ENCODE peak calls at places on chromosomes 12 and 14, in six cellular contexts. Z is IMR-90, N is mesenchymal stem cell, B is neuronal stem cell, D is H1, Y is trophoblast cell. H is an unnamed sample. For H3K79me1, the result is how much of the 10 kb centered on the place peaks cover.

GRCh38 chr12:70196732-70197361 is 46.4 kb upstream of the CNOT2 start:
- DNase-seq in Z (no peak), N (peak), B (no peak), D (no peak), Y (no peak), H (no peak)

GRCh38 chr14:77097006-77097688 is 911 bp upstream of the CIPC start:
- DNase-seq in Z (peak), N (no peak), B (no peak), D (no peak), Y (peak), H (no peak)

GRCh38 chr14:44829021-44829420 is 132.7 kb downstream of the KLHL28 start:
- DNase-seq in Z (no peak), N (no peak), B (no peak), D (no peak), Y (no peak), H (no peak)

GRCh38 chr14:23494223-23494622 is 24.7 kb downstream of the NGDN start:
- DNase-seq in Z (peak), N (no peak), B (peak), D (peak), Y (no peak), H (peak)

GRCh38 chr14:84409435-84409834 is 1120.5 kb upstream of the FLRT2 start:
- DNase-seq in Z (peak), N (no peak), B (no peak), D (no peak), Y (peak), H (no peak)

GRCh38 chr12:117356048-117356447 is 5.4 kb downstream of the NOS1 start:
- DNase-seq in Z (no peak), N (no peak), B (no peak), D (no peak), Y (peak), H (no peak)

GRCh38 chr12:21026302-21026701 is 104.7 kb upstream of the SLCO1B1 start:
- DNase-seq in Z (no peak), N (no peak), B (no peak), D (no peak), Y (no peak), H (no peak)

GRCh38 chr12:127548123-127548553 is 718.8 kb upstream of the TMEM132C start:
- DNase-seq in Z (peak), N (peak), B (no peak), D (no peak), Y (no peak), H (no peak)

GRCh38 chr12:109467978-109468676 is 9.0 kb downstream of the KCTD10 start:
- DNase-seq in Z (no peak), N (no peak), B (no peak), D (no peak), Y (no peak), H (no peak)
- H3K79me1 ChIP-seq in Z (half or more), N (under half), B (under half), D (under half), Y (under half), H (under half)

GRCh38 chr12:8847435-8847834 is 25.0 kb downstream of the A2ML1 start:
- DNase-seq in Z (no peak), N (no peak), B (no peak), D (no peak), Y (no peak), H (no peak)
- H4K91ac ChIP-seq in Z (no peak), N (no peak), B (no peak), D (no peak), Y (no peak), H (no peak)

DNA sequence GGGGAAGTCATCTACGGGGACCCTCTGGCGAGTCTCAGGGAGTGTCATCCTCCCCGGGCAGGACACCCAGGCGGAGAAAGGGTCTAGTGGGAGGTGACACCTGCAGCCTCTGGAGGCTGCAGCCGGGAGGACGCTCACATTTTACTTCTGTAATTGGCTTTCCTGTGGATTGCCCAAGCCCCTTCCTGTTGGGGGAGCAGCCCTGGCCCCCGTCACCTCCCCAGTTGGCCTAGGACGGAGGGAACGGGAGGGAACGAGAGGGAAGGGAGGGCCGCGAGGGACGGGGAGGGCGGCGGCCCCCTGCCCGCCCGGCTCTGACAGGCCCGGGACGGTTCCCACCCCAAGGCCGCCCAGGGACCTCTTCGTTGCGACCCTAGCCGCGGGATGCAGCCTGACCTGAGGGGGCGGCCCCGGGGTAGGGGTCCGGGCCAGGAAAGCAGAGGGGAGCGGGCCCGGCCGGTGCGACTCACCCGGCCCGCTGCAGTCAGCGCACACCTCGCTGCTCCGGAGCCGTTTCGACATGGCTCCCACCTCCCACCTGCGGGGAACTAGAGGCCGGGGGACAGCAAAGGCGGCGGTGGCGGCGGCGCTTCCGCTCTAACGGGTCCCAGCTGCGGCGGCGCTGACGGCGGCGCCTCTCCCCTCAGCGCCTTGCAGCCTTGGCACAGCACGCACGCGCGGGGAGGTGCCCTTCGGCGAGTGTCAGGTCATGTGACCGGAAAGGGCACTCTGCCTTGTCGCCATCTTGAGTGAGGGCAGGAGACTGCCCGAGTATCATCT is at the start of gene GIT2:
- DNase-seq in Z (peak), N (peak), B (peak), D (peak), Y (peak), H (peak)
- H2AFZ ChIP-seq in Z (peak), N (peak), B (peak), D (peak), Y (peak), H (peak)

GRCh38 chr12:124492879-124493808 is 74.3 kb downstream of the NCOR2 start:
- DNase-seq in Z (no peak), N (no peak), B (no peak), D (no peak), Y (peak), H (no peak)
- H3K79me1 ChIP-seq in Z (half or more), N (under half), B (under half), D (under half), Y (under half), H (under half)

GRCh38 chr12:124928912-124929530 is 14.6 kb upstream of the UBC start:
- DNase-seq in Z (no peak), N (no peak), B (no peak), D (no peak), Y (peak), H (no peak)
- H4K91ac ChIP-seq in Z (no peak), N (peak), B (no peak), D (no peak), Y (no peak), H (no peak)

DNA sequence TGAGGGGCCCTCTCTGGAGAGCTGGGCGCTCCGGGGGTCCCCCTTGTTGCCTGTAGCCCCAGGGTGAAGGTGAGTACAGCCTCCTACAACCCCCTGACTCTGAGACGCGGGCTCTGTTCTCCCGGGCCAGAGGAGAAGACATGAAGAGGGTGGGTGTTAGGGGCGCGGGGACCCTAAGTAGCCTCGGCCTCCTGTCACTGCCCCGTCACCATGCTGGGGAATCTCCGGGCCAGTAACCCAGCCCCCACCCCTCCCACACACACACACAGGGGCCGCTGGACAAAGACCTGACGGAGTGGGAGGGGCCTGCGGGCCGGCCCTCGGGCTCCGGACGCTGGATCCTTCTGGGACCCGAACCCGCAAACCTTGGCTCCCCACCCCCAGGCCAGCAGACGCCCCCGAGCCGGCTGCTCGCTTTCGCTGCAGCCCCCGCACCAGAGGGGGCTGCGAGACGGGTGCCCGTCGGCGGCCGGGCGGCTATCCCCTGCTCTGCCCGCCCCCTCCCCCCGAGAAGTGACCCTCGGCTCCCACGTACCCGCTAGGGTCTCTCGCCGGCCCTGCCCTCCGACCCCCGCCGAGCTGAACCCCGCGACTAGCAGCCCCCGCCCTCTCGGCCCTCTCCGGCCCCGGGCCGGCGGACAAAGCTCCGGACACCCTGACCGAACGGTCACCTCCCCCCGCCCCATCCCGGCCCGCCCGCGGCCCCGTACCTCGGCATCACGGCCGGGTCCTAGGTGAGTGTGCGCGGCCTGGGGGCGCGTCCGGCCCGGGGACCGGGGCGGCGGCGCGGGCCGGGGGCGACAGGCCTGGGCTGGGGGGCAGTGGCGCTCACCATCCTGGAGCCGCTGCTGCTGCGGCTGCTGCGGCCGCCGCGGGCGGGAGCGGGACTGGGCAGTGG is at the start of gene FIGNL2:
- DNase-seq in Z (peak), N (peak), B (peak), D (peak), Y (peak), H (peak)
- H2AFZ ChIP-seq in Z (peak), N (no peak), B (peak), D (no peak), Y (peak), H (no peak)

GRCh38 chr12:109466305-109466704 is 10.8 kb downstream of the KCTD10 start:
- DNase-seq in Z (no peak), N (no peak), B (no peak), D (no peak), Y (no peak), H (no peak)
- H3K79me1 ChIP-seq in Z (half or more), N (under half), B (under half), D (under half), Y (under half), H (under half)

DNA sequence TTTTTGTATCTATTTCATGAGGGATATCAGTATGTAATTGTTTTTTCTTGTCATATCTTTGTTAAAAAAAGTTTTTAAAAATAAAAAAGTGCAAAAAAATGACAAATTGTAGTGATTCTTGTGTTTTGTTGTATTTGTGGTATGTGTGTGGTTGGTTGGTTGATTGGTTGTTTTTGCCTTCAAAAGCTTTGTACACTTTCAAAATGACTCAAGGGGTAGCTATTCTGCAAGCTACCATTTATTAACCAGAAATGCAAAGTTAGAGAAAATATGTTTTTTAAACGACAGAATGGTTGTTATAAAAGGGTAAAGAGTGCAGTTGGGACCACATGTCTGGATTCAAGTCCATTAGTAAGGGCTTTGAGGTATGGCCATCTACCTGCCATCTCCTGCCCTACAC is 119.3 kb downstream of the SLC35F4 start:
- DNase-seq in Z (no peak), N (no peak), B (no peak), D (no peak), Y (no peak), H (no peak)
- H4K91ac ChIP-seq in Z (no peak), N (no peak), B (no peak), D (no peak), Y (no peak), H (no peak)

H was measured in H9.